ENCODE peak calls at places on chromosomes 7 and 10, in six cellular contexts. Y, I, H, C, Z and V are unnamed samples.

GRCh38 chr7:40848541-40849221 is 713.9 kb downstream of the SUGCT start:
- DNase-seq in Y (no peak), I (no peak), H (no peak), C (no peak), Z (no peak), V (no peak)

GRCh38 chr10:29257106-29257783 is 31.6 kb upstream of the LYZL1 start:
- DNase-seq in Y (no peak), I (no peak), H (peak; percentile 28), C (peak; percentile 38), Z (peak; percentile 93), V (peak; percentile 82)

GRCh38 chr10:127798116-127798515 is 61.1 kb downstream of the FOXI2 start:
- DNase-seq in Y (no peak), I (no peak), H (no peak), C (no peak), Z (no peak), V (no peak)

GRCh38 chr10:22674215-22674930 is 40.0 kb downstream of the PIP4K2A start:
- DNase-seq in Y (no peak), I (no peak), H (no peak), C (no peak), Z (no peak), V (no peak)

GRCh38 chr7:8433477-8434289 is at the start of gene NXPH1:
- DNase-seq in Y (peak; percentile 54), I (peak; percentile 21), H (peak; percentile 87), C (no peak), Z (no peak), V (peak; percentile 61)

GRCh38 chr10:129415261-129416135 is 51.5 kb upstream of the MGMT start:
- DNase-seq in Y (no peak), I (no peak), H (no peak), C (no peak), Z (no peak), V (no peak)

GRCh38 chr10:34539533-34540315 is 275.4 kb downstream of the PARD3 start:
- DNase-seq in Y (no peak), I (no peak), H (no peak), C (no peak), Z (peak; percentile 71), V (peak; percentile 63)

GRCh38 chr10:34664706-34665105 is 150.4 kb downstream of the PARD3 start:
- DNase-seq in Y (no peak), I (no peak), H (no peak), C (no peak), Z (no peak), V (no peak)

GRCh38 chr10:72037266-72037665 is 51.1 kb downstream of the SPOCK2 start:
- DNase-seq in Y (no peak), I (no peak), H (no peak), C (no peak), Z (no peak), V (no peak)

GRCh38 chr7:51428226-51428887 is 111.7 kb upstream of the COBL start:
- DNase-seq in Y (no peak), I (no peak), H (no peak), C (no peak), Z (no peak), V (no peak)

GRCh38 chr10:57716884-57717283 is 550.8 kb downstream of the IPMK start:
- DNase-seq in Y (no peak), I (no peak), H (no peak), C (no peak), Z (peak; percentile 30), V (peak; percentile 22)

GRCh38 chr10:121310151-121310711 is 288.0 kb downstream of the FGFR2 start:
- DNase-seq in Y (no peak), I (no peak), H (peak; percentile 25), C (peak; percentile 30), Z (no peak), V (no peak)

GRCh38 chr10:1010703-1011102 is 15.0 kb downstream of the IDI2 start:
- DNase-seq in Y (no peak), I (no peak), H (no peak), C (no peak), Z (no peak), V (no peak)

GRCh38 chr10:106897631-106898161 is 266.8 kb downstream of the SORCS1 start:
- DNase-seq in Y (no peak), I (no peak), H (no peak), C (no peak), Z (no peak), V (no peak)

GRCh38 chr10:76106611-76107010 is 675.2 kb downstream of the LRMDA start:
- DNase-seq in Y (no peak), I (no peak), H (no peak), C (no peak), Z (no peak), V (no peak)

GRCh38 chr10:112307631-112308502 is 24.7 kb downstream of the TECTB start:
- DNase-seq in Y (no peak), I (peak; percentile 50), H (peak; percentile 38), C (no peak), Z (peak; percentile 58), V (peak; percentile 83)

GRCh38 chr7:83918142-83918541 is 269.2 kb upstream of the SEMA3E start:
- DNase-seq in Y (no peak), I (no peak), H (no peak), C (no peak), Z (no peak), V (no peak)

GRCh38 chr10:27760867-27761266 is 15.2 kb upstream of the MKX start:
- DNase-seq in Y (no peak), I (no peak), H (no peak), C (no peak), Z (no peak), V (no peak)